ENCODE peak calls at places on chromosomes 13 and 19, in ten cellular contexts. One of them, this sample, is unnamed.

GRCh38 chr13:54210397-54211050 is 1181.9 kb downstream of the OLFM4 start:
- DNase-seq in esophagus muscularis mucosa: no peak
- DNase-seq in BJ: no peak
- DNase-seq in GM06990: no peak
- DNase-seq in PC-3: peak
- DNase-seq in MM.1S: no peak
- DNase-seq in mucosa of descending colon: no peak
- DNase-seq in GM23338: no peak
- DNase-seq in tibial nerve: no peak
- DNase-seq in K562: no peak
- DNase-seq in this sample: no peak

GRCh38 chr19:48780684-48781391 is 25.5 kb downstream of the FGF21 start:
- DNase-seq in esophagus muscularis mucosa: no peak
- DNase-seq in BJ: no peak
- DNase-seq in GM06990: no peak
- DNase-seq in PC-3: no peak
- DNase-seq in MM.1S: peak
- DNase-seq in mucosa of descending colon: no peak
- DNase-seq in GM23338: no peak
- DNase-seq in tibial nerve: peak
- DNase-seq in K562: peak
- DNase-seq in this sample: no peak

GRCh38 chr13:63184693-63185092 is 1769.0 kb upstream of the PCDH20 start:
- DNase-seq in esophagus muscularis mucosa: no peak
- DNase-seq in BJ: peak
- DNase-seq in GM06990: no peak
- DNase-seq in PC-3: peak
- DNase-seq in MM.1S: no peak
- DNase-seq in mucosa of descending colon: no peak
- DNase-seq in GM23338: peak
- DNase-seq in tibial nerve: no peak
- DNase-seq in K562: no peak
- DNase-seq in this sample: no peak

GRCh38 chr13:20672772-20673171 is 30.7 kb upstream of the IL17D start:
- DNase-seq in esophagus muscularis mucosa: no peak
- DNase-seq in BJ: no peak
- DNase-seq in GM06990: no peak
- DNase-seq in PC-3: no peak
- DNase-seq in MM.1S: no peak
- DNase-seq in mucosa of descending colon: no peak
- DNase-seq in GM23338: no peak
- DNase-seq in tibial nerve: no peak
- DNase-seq in K562: no peak
- DNase-seq in this sample: no peak

GRCh38 chr19:18000981-18001836 is 6.8 kb upstream of the ARRDC2 start:
- DNase-seq in esophagus muscularis mucosa: peak
- DNase-seq in BJ: peak
- DNase-seq in GM06990: peak
- DNase-seq in PC-3: peak
- DNase-seq in MM.1S: no peak
- DNase-seq in mucosa of descending colon: peak
- DNase-seq in GM23338: peak
- DNase-seq in tibial nerve: peak
- DNase-seq in K562: peak
- DNase-seq in this sample: peak

GRCh38 chr13:98664924-98665637 is 87.4 kb downstream of the SLC15A1 start:
- DNase-seq in esophagus muscularis mucosa: no peak
- DNase-seq in BJ: no peak
- DNase-seq in GM06990: no peak
- DNase-seq in PC-3: peak
- DNase-seq in MM.1S: no peak
- DNase-seq in mucosa of descending colon: no peak
- DNase-seq in GM23338: no peak
- DNase-seq in tibial nerve: no peak
- DNase-seq in K562: no peak
- DNase-seq in this sample: no peak

GRCh38 chr13:90696254-90696653 is 651.2 kb upstream of the MIR17HG start:
- DNase-seq in esophagus muscularis mucosa: no peak
- DNase-seq in BJ: no peak
- DNase-seq in GM06990: no peak
- DNase-seq in PC-3: peak
- DNase-seq in MM.1S: no peak
- DNase-seq in mucosa of descending colon: no peak
- DNase-seq in GM23338: no peak
- DNase-seq in tibial nerve: no peak
- DNase-seq in K562: no peak
- DNase-seq in this sample: no peak

GRCh38 chr13:93450226-93450625 is 223.6 kb downstream of the GPC6 start:
- DNase-seq in esophagus muscularis mucosa: no peak
- DNase-seq in BJ: peak
- DNase-seq in GM06990: no peak
- DNase-seq in PC-3: no peak
- DNase-seq in MM.1S: no peak
- DNase-seq in mucosa of descending colon: no peak
- DNase-seq in GM23338: no peak
- DNase-seq in tibial nerve: no peak
- DNase-seq in K562: no peak
- DNase-seq in this sample: no peak

GRCh38 chr19:19403373-19403901 is 2.0 kb upstream of the GATAD2A start:
- DNase-seq in esophagus muscularis mucosa: no peak
- DNase-seq in BJ: no peak
- DNase-seq in GM06990: no peak
- DNase-seq in PC-3: peak
- DNase-seq in MM.1S: no peak
- DNase-seq in mucosa of descending colon: no peak
- DNase-seq in GM23338: no peak
- DNase-seq in tibial nerve: no peak
- DNase-seq in K562: no peak
- DNase-seq in this sample: no peak

GRCh38 chr19:19405919-19406877 is 723 bp downstream of the GATAD2A start:
- DNase-seq in esophagus muscularis mucosa: no peak
- DNase-seq in BJ: no peak
- DNase-seq in GM06990: peak
- DNase-seq in PC-3: peak
- DNase-seq in MM.1S: peak
- DNase-seq in mucosa of descending colon: peak
- DNase-seq in GM23338: peak
- DNase-seq in tibial nerve: no peak
- DNase-seq in K562: peak
- DNase-seq in this sample: peak

GRCh38 chr19:19406878-19407639 is 1.6 kb downstream of the GATAD2A start:
- DNase-seq in esophagus muscularis mucosa: no peak
- DNase-seq in BJ: no peak
- DNase-seq in GM06990: no peak
- DNase-seq in PC-3: peak
- DNase-seq in MM.1S: peak
- DNase-seq in mucosa of descending colon: peak
- DNase-seq in GM23338: no peak
- DNase-seq in tibial nerve: no peak
- DNase-seq in K562: no peak
- DNase-seq in this sample: no peak

GRCh38 chr19:19402656-19403372 is 2.7 kb upstream of the GATAD2A start:
- DNase-seq in esophagus muscularis mucosa: no peak
- DNase-seq in BJ: no peak
- DNase-seq in GM06990: no peak
- DNase-seq in PC-3: no peak
- DNase-seq in MM.1S: no peak
- DNase-seq in mucosa of descending colon: no peak
- DNase-seq in GM23338: no peak
- DNase-seq in tibial nerve: no peak
- DNase-seq in K562: no peak
- DNase-seq in this sample: no peak

GRCh38 chr19:19404879-19405860 is at the start of gene GATAD2A:
- DNase-seq in esophagus muscularis mucosa: peak
- DNase-seq in BJ: peak
- DNase-seq in GM06990: peak
- DNase-seq in PC-3: peak
- DNase-seq in MM.1S: peak
- DNase-seq in mucosa of descending colon: peak
- DNase-seq in GM23338: peak
- DNase-seq in tibial nerve: peak
- DNase-seq in K562: peak
- DNase-seq in this sample: peak
- TF ChIP-seq CTCF in esophagus muscularis mucosa: peak
- TF ChIP-seq CTCF in BJ: peak
- TF ChIP-seq CTCF in GM06990: peak
- TF ChIP-seq CTCF in PC-3: peak
- TF ChIP-seq CTCF in MM.1S: peak
- TF ChIP-seq CTCF in mucosa of descending colon: peak
- TF ChIP-seq CTCF in GM23338: no peak
- TF ChIP-seq CTCF in tibial nerve: peak
- TF ChIP-seq CTCF in K562: peak
- TF ChIP-seq CTCF in this sample: no peak

GRCh38 chr19:33306191-33306590 is 3.9 kb upstream of the CEBPA start:
- DNase-seq in esophagus muscularis mucosa: no peak
- DNase-seq in BJ: no peak
- DNase-seq in GM06990: no peak
- DNase-seq in PC-3: no peak
- DNase-seq in MM.1S: no peak
- DNase-seq in mucosa of descending colon: no peak
- DNase-seq in GM23338: no peak
- DNase-seq in tibial nerve: no peak
- DNase-seq in K562: no peak
- DNase-seq in this sample: no peak

GRCh38 chr19:33306853-33307792 is 4.8 kb upstream of the CEBPA start:
- DNase-seq in esophagus muscularis mucosa: no peak
- DNase-seq in BJ: no peak
- DNase-seq in GM06990: no peak
- DNase-seq in PC-3: no peak
- DNase-seq in MM.1S: no peak
- DNase-seq in mucosa of descending colon: no peak
- DNase-seq in GM23338: no peak
- DNase-seq in tibial nerve: no peak
- DNase-seq in K562: no peak
- DNase-seq in this sample: no peak

GRCh38 chr19:33303791-33304759 is 1.7 kb upstream of the CEBPA start:
- DNase-seq in esophagus muscularis mucosa: no peak
- DNase-seq in BJ: no peak
- DNase-seq in GM06990: no peak
- DNase-seq in PC-3: no peak
- DNase-seq in MM.1S: no peak
- DNase-seq in mucosa of descending colon: no peak
- DNase-seq in GM23338: no peak
- DNase-seq in tibial nerve: no peak
- DNase-seq in K562: no peak
- DNase-seq in this sample: no peak

GRCh38 chr19:33302974-33303790 is 848 bp upstream of the CEBPA start:
- DNase-seq in esophagus muscularis mucosa: no peak
- DNase-seq in BJ: no peak
- DNase-seq in GM06990: peak
- DNase-seq in PC-3: peak
- DNase-seq in MM.1S: no peak
- DNase-seq in mucosa of descending colon: peak
- DNase-seq in GM23338: peak
- DNase-seq in tibial nerve: no peak
- DNase-seq in K562: no peak
- DNase-seq in this sample: peak

DNA sequence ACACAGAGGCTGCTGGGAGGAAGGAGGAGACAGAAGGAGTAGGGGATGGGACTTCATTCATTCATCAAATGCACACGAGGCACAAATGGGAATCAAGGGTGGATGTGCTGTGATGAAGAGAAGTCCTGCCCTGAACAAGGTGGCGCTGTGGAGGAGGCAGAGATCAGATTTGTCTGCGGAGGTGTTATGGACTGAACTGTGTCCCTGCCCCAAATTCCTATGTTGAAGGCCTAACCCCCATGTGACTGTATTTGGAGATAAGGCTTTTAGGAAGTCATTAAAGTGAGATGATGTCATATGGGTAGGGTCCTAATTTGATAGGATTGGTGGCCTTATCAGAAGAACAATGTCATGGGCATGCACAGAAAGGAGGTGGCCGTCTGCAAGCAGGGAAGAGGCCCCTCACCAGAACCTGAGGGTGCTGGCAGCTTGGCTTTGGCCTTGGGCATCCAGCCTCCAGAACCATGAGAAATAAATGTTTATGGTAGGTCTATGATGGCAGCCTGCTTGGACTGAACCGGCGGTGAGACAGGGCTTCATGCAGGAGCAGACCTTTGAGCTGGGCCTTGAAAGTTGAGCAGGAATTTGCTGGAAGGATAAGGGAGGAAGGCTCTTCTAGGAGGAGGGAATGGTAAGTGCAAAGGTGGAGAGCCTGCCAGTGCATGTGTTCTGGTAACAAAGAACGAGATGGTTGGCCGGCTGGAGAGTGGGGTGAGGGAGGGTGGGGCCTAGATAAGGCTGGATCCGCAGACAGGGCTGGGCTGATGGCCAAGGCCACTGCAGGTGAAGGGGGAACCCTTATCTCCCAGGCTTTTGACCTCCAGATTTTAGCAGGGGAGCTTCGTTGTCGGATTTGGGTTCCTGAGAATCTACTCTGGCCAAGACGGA is 2.7 kb upstream of the CEBPA start:
- DNase-seq in esophagus muscularis mucosa: no peak
- DNase-seq in BJ: no peak
- DNase-seq in GM06990: no peak
- DNase-seq in PC-3: no peak
- DNase-seq in MM.1S: no peak
- DNase-seq in mucosa of descending colon: peak
- DNase-seq in GM23338: no peak
- DNase-seq in tibial nerve: no peak
- DNase-seq in K562: peak
- DNase-seq in this sample: no peak
- TF ChIP-seq CTCF in esophagus muscularis mucosa: no peak
- TF ChIP-seq CTCF in BJ: no peak
- TF ChIP-seq CTCF in GM06990: no peak
- TF ChIP-seq CTCF in PC-3: peak
- TF ChIP-seq CTCF in MM.1S: no peak
- TF ChIP-seq CTCF in mucosa of descending colon: no peak
- TF ChIP-seq CTCF in GM23338: peak
- TF ChIP-seq CTCF in tibial nerve: no peak
- TF ChIP-seq CTCF in K562: peak
- TF ChIP-seq CTCF in this sample: no peak

GRCh38 chr13:103878891-103879605 is 812.8 kb upstream of the SLC10A2 start:
- DNase-seq in esophagus muscularis mucosa: no peak
- DNase-seq in BJ: no peak
- DNase-seq in GM06990: no peak
- DNase-seq in PC-3: no peak
- DNase-seq in MM.1S: no peak
- DNase-seq in mucosa of descending colon: no peak
- DNase-seq in GM23338: no peak
- DNase-seq in tibial nerve: no peak
- DNase-seq in K562: no peak
- DNase-seq in this sample: no peak

GRCh38 chr13:103883698-103884097 is 817.5 kb upstream of the SLC10A2 start:
- DNase-seq in esophagus muscularis mucosa: no peak
- DNase-seq in BJ: no peak
- DNase-seq in GM06990: no peak
- DNase-seq in PC-3: peak
- DNase-seq in MM.1S: no peak
- DNase-seq in mucosa of descending colon: no peak
- DNase-seq in GM23338: no peak
- DNase-seq in tibial nerve: no peak
- DNase-seq in K562: no peak
- DNase-seq in this sample: no peak

GRCh38 chr13:103884139-103884723 is 818.0 kb upstream of the SLC10A2 start:
- DNase-seq in esophagus muscularis mucosa: no peak
- DNase-seq in BJ: no peak
- DNase-seq in GM06990: no peak
- DNase-seq in PC-3: no peak
- DNase-seq in MM.1S: no peak
- DNase-seq in mucosa of descending colon: no peak
- DNase-seq in GM23338: no peak
- DNase-seq in tibial nerve: no peak
- DNase-seq in K562: no peak
- DNase-seq in this sample: no peak

GRCh38 chr13:103883152-103883551 is 816.9 kb upstream of the SLC10A2 start:
- DNase-seq in esophagus muscularis mucosa: no peak
- DNase-seq in BJ: peak
- DNase-seq in GM06990: no peak
- DNase-seq in PC-3: peak
- DNase-seq in MM.1S: no peak
- DNase-seq in mucosa of descending colon: peak
- DNase-seq in GM23338: peak
- DNase-seq in tibial nerve: peak
- DNase-seq in K562: no peak
- DNase-seq in this sample: no peak
- TF ChIP-seq CTCF in esophagus muscularis mucosa: peak
- TF ChIP-seq CTCF in BJ: peak
- TF ChIP-seq CTCF in GM06990: no peak
- TF ChIP-seq CTCF in PC-3: peak
- TF ChIP-seq CTCF in MM.1S: no peak
- TF ChIP-seq CTCF in mucosa of descending colon: no peak
- TF ChIP-seq CTCF in GM23338: peak
- TF ChIP-seq CTCF in tibial nerve: peak
- TF ChIP-seq CTCF in K562: no peak
- TF ChIP-seq CTCF in this sample: no peak

GRCh38 chr13:72296246-72296645 is 429.2 kb upstream of the DACH1 start:
- DNase-seq in esophagus muscularis mucosa: no peak
- DNase-seq in BJ: no peak
- DNase-seq in GM06990: no peak
- DNase-seq in PC-3: no peak
- DNase-seq in MM.1S: no peak
- DNase-seq in mucosa of descending colon: no peak
- DNase-seq in GM23338: no peak
- DNase-seq in tibial nerve: no peak
- DNase-seq in K562: no peak
- DNase-seq in this sample: no peak

GRCh38 chr13:72295173-72295572 is 428.2 kb upstream of the DACH1 start:
- DNase-seq in esophagus muscularis mucosa: no peak
- DNase-seq in BJ: no peak
- DNase-seq in GM06990: no peak
- DNase-seq in PC-3: no peak
- DNase-seq in MM.1S: no peak
- DNase-seq in mucosa of descending colon: no peak
- DNase-seq in GM23338: no peak
- DNase-seq in tibial nerve: no peak
- DNase-seq in K562: no peak
- DNase-seq in this sample: no peak

GRCh38 chr13:72290962-72291681 is 424.1 kb upstream of the DACH1 start:
- DNase-seq in esophagus muscularis mucosa: no peak
- DNase-seq in BJ: peak
- DNase-seq in GM06990: no peak
- DNase-seq in PC-3: peak
- DNase-seq in MM.1S: no peak
- DNase-seq in mucosa of descending colon: no peak
- DNase-seq in GM23338: peak
- DNase-seq in tibial nerve: no peak
- DNase-seq in K562: no peak
- DNase-seq in this sample: no peak

GRCh38 chr13:72293206-72293605 is 426.2 kb upstream of the DACH1 start:
- DNase-seq in esophagus muscularis mucosa: no peak
- DNase-seq in BJ: no peak
- DNase-seq in GM06990: no peak
- DNase-seq in PC-3: peak
- DNase-seq in MM.1S: no peak
- DNase-seq in mucosa of descending colon: no peak
- DNase-seq in GM23338: no peak
- DNase-seq in tibial nerve: no peak
- DNase-seq in K562: no peak
- DNase-seq in this sample: no peak
- TF ChIP-seq CTCF in esophagus muscularis mucosa: no peak
- TF ChIP-seq CTCF in BJ: no peak
- TF ChIP-seq CTCF in GM06990: no peak
- TF ChIP-seq CTCF in PC-3: no peak
- TF ChIP-seq CTCF in MM.1S: no peak
- TF ChIP-seq CTCF in mucosa of descending colon: no peak
- TF ChIP-seq CTCF in GM23338: no peak
- TF ChIP-seq CTCF in tibial nerve: no peak
- TF ChIP-seq CTCF in K562: no peak
- TF ChIP-seq CTCF in this sample: no peak

This sample was measured in activated B cell treated with CpG ODN at 0.5 μM for 24 hours.